ENCODE peak calls at places on chromosomes 5 and 9, in seven cellular contexts. One of them, this sample, is unnamed.

GRCh38 chr9:122228191-122228905 is 409 bp downstream of the LHX6 start:
- DNase-seq in H9: no peak
- DNase-seq in CD4-positive, alpha-beta T cell: no peak
- DNase-seq in nephron progenitor cell: peak
- DNase-seq in activated naive CD4-positive, alpha-beta T cell treated with anti-CD3 and anti-CD28 coated beads for 36 hours: no peak
- DNase-seq in AG20443: no peak
- DNase-seq in AML-193: no peak
- DNase-seq in this sample: no peak

GRCh38 chr5:12592228-12592627 is 688.0 kb upstream of the CTNND2 start:
- DNase-seq in CD4-positive, alpha-beta T cell: no peak
- DNase-seq in AG20443: no peak
- DNase-seq in H9: no peak
- DNase-seq in AML-193: no peak
- DNase-seq in nephron progenitor cell: no peak
- DNase-seq in activated naive CD4-positive, alpha-beta T cell treated with anti-CD3 and anti-CD28 coated beads for 36 hours: no peak
- DNase-seq in this sample: no peak

GRCh38 chr9:117516676-117517632 is 102.1 kb upstream of the ASTN2 start:
- DNase-seq in AG20443: no peak
- DNase-seq in nephron progenitor cell: no peak
- DNase-seq in CD4-positive, alpha-beta T cell: no peak
- DNase-seq in H9: no peak
- DNase-seq in AML-193: no peak
- DNase-seq in activated naive CD4-positive, alpha-beta T cell treated with anti-CD3 and anti-CD28 coated beads for 36 hours: no peak
- DNase-seq in this sample: no peak

GRCh38 chr5:123209163-123210013 is 120.3 kb downstream of the PRDM6 start:
- DNase-seq in AG20443: peak
- DNase-seq in nephron progenitor cell: no peak
- DNase-seq in H9: no peak
- DNase-seq in activated naive CD4-positive, alpha-beta T cell treated with anti-CD3 and anti-CD28 coated beads for 36 hours: no peak
- DNase-seq in AML-193: no peak
- DNase-seq in CD4-positive, alpha-beta T cell: no peak
- DNase-seq in this sample: no peak

GRCh38 chr5:5474961-5475360 is 52.5 kb downstream of the ICE1 start:
- DNase-seq in nephron progenitor cell: no peak
- DNase-seq in CD4-positive, alpha-beta T cell: no peak
- DNase-seq in AG20443: no peak
- DNase-seq in H9: no peak
- DNase-seq in activated naive CD4-positive, alpha-beta T cell treated with anti-CD3 and anti-CD28 coated beads for 36 hours: no peak
- DNase-seq in AML-193: no peak
- DNase-seq in this sample: no peak

GRCh38 chr9:128893354-128893753 is 11.4 kb downstream of the LRRC8A start:
- DNase-seq in nephron progenitor cell: no peak
- DNase-seq in activated naive CD4-positive, alpha-beta T cell treated with anti-CD3 and anti-CD28 coated beads for 36 hours: no peak
- DNase-seq in AML-193: no peak
- DNase-seq in AG20443: no peak
- DNase-seq in CD4-positive, alpha-beta T cell: no peak
- DNase-seq in H9: no peak
- DNase-seq in this sample: no peak

GRCh38 chr5:157072508-157072907 is 13.6 kb upstream of the HAVCR1 start:
- DNase-seq in H9: no peak
- DNase-seq in AG20443: no peak
- DNase-seq in CD4-positive, alpha-beta T cell: no peak
- DNase-seq in AML-193: no peak
- DNase-seq in nephron progenitor cell: no peak
- DNase-seq in activated naive CD4-positive, alpha-beta T cell treated with anti-CD3 and anti-CD28 coated beads for 36 hours: no peak
- DNase-seq in this sample: no peak

GRCh38 chr5:1930501-1930879 is 47.8 kb upstream of the IRX4 start:
- DNase-seq in AG20443: no peak
- DNase-seq in CD4-positive, alpha-beta T cell: no peak
- DNase-seq in AML-193: no peak
- DNase-seq in activated naive CD4-positive, alpha-beta T cell treated with anti-CD3 and anti-CD28 coated beads for 36 hours: no peak
- DNase-seq in H9: no peak
- DNase-seq in nephron progenitor cell: no peak
- DNase-seq in this sample: no peak

GRCh38 chr9:32603914-32604852 is 31.2 kb upstream of the NDUFB6 start:
- DNase-seq in AG20443: no peak
- DNase-seq in AML-193: no peak
- DNase-seq in H9: no peak
- DNase-seq in CD4-positive, alpha-beta T cell: no peak
- DNase-seq in nephron progenitor cell: no peak
- DNase-seq in activated naive CD4-positive, alpha-beta T cell treated with anti-CD3 and anti-CD28 coated beads for 36 hours: no peak
- DNase-seq in this sample: no peak

GRCh38 chr9:101037433-101037832 is 8.9 kb downstream of the PLPPR1 start:
- DNase-seq in activated naive CD4-positive, alpha-beta T cell treated with anti-CD3 and anti-CD28 coated beads for 36 hours: no peak
- DNase-seq in AG20443: no peak
- DNase-seq in nephron progenitor cell: no peak
- DNase-seq in CD4-positive, alpha-beta T cell: no peak
- DNase-seq in AML-193: no peak
- DNase-seq in H9: no peak
- DNase-seq in this sample: no peak

GRCh38 chr5:40141418-40141817 is 538.3 kb upstream of the PTGER4 start:
- DNase-seq in H9: no peak
- DNase-seq in AG20443: no peak
- DNase-seq in CD4-positive, alpha-beta T cell: no peak
- DNase-seq in AML-193: no peak
- DNase-seq in activated naive CD4-positive, alpha-beta T cell treated with anti-CD3 and anti-CD28 coated beads for 36 hours: no peak
- DNase-seq in nephron progenitor cell: no peak
- DNase-seq in this sample: no peak

GRCh38 chr9:88916875-88917274 is 74.4 kb upstream of the S1PR3 start:
- DNase-seq in activated naive CD4-positive, alpha-beta T cell treated with anti-CD3 and anti-CD28 coated beads for 36 hours: no peak
- DNase-seq in CD4-positive, alpha-beta T cell: no peak
- DNase-seq in AG20443: no peak
- DNase-seq in AML-193: no peak
- DNase-seq in nephron progenitor cell: no peak
- DNase-seq in H9: no peak
- DNase-seq in this sample: no peak

GRCh38 chr9:132622144-132622543 is 39.7 kb downstream of the BARHL1 start:
- DNase-seq in AG20443: no peak
- DNase-seq in AML-193: no peak
- DNase-seq in activated naive CD4-positive, alpha-beta T cell treated with anti-CD3 and anti-CD28 coated beads for 36 hours: no peak
- DNase-seq in H9: no peak
- DNase-seq in CD4-positive, alpha-beta T cell: no peak
- DNase-seq in nephron progenitor cell: no peak
- DNase-seq in this sample: no peak

GRCh38 chr5:72871358-72872024 is 55.0 kb downstream of the TNPO1 start:
- DNase-seq in AML-193: no peak
- DNase-seq in nephron progenitor cell: no peak
- DNase-seq in H9: no peak
- DNase-seq in CD4-positive, alpha-beta T cell: no peak
- DNase-seq in activated naive CD4-positive, alpha-beta T cell treated with anti-CD3 and anti-CD28 coated beads for 36 hours: no peak
- DNase-seq in AG20443: no peak
- DNase-seq in this sample: no peak

GRCh38 chr5:57447656-57448055 is 35.0 kb downstream of the ACTBL2 start:
- DNase-seq in activated naive CD4-positive, alpha-beta T cell treated with anti-CD3 and anti-CD28 coated beads for 36 hours: no peak
- DNase-seq in H9: no peak
- DNase-seq in CD4-positive, alpha-beta T cell: no peak
- DNase-seq in nephron progenitor cell: no peak
- DNase-seq in AML-193: no peak
- DNase-seq in AG20443: peak
- DNase-seq in this sample: no peak

GRCh38 chr9:98401140-98402025 is 145.9 kb upstream of the TBC1D2 start:
- DNase-seq in AG20443: no peak
- DNase-seq in CD4-positive, alpha-beta T cell: no peak
- DNase-seq in activated naive CD4-positive, alpha-beta T cell treated with anti-CD3 and anti-CD28 coated beads for 36 hours: no peak
- DNase-seq in H9: no peak
- DNase-seq in nephron progenitor cell: no peak
- DNase-seq in AML-193: no peak
- DNase-seq in this sample: no peak

GRCh38 chr9:84791608-84792007 is 122.1 kb downstream of the NTRK2 start:
- DNase-seq in CD4-positive, alpha-beta T cell: no peak
- DNase-seq in AML-193: no peak
- DNase-seq in AG20443: no peak
- DNase-seq in nephron progenitor cell: no peak
- DNase-seq in activated naive CD4-positive, alpha-beta T cell treated with anti-CD3 and anti-CD28 coated beads for 36 hours: no peak
- DNase-seq in H9: no peak
- DNase-seq in this sample: no peak

GRCh38 chr9:94922098-94922607 is 195.7 kb downstream of the AOPEP start:
- DNase-seq in activated naive CD4-positive, alpha-beta T cell treated with anti-CD3 and anti-CD28 coated beads for 36 hours: no peak
- DNase-seq in AG20443: peak
- DNase-seq in CD4-positive, alpha-beta T cell: no peak
- DNase-seq in H9: no peak
- DNase-seq in AML-193: no peak
- DNase-seq in nephron progenitor cell: no peak
- DNase-seq in this sample: peak

GRCh38 chr5:132099905-132100304 is 26.3 kb downstream of the CSF2 start:
- DNase-seq in AG20443: no peak
- DNase-seq in activated naive CD4-positive, alpha-beta T cell treated with anti-CD3 and anti-CD28 coated beads for 36 hours: no peak
- DNase-seq in CD4-positive, alpha-beta T cell: no peak
- DNase-seq in H9: no peak
- DNase-seq in AML-193: no peak
- DNase-seq in nephron progenitor cell: no peak
- DNase-seq in this sample: no peak

GRCh38 chr9:127754099-127754760 is 19.1 kb upstream of the TOR2A start:
- DNase-seq in AG20443: peak
- DNase-seq in AML-193: no peak
- DNase-seq in H9: peak
- DNase-seq in activated naive CD4-positive, alpha-beta T cell treated with anti-CD3 and anti-CD28 coated beads for 36 hours: no peak
- DNase-seq in CD4-positive, alpha-beta T cell: no peak
- DNase-seq in nephron progenitor cell: peak
- DNase-seq in this sample: no peak

GRCh38 chr5:160475864-160476438 is 54.3 kb downstream of the PTTG1 start:
- DNase-seq in AG20443: no peak
- DNase-seq in activated naive CD4-positive, alpha-beta T cell treated with anti-CD3 and anti-CD28 coated beads for 36 hours: no peak
- DNase-seq in CD4-positive, alpha-beta T cell: no peak
- DNase-seq in nephron progenitor cell: no peak
- DNase-seq in H9: no peak
- DNase-seq in AML-193: no peak
- DNase-seq in this sample: no peak

GRCh38 chr5:161934486-161934885 is 86.6 kb downstream of the GABRA1 start:
- DNase-seq in nephron progenitor cell: no peak
- DNase-seq in activated naive CD4-positive, alpha-beta T cell treated with anti-CD3 and anti-CD28 coated beads for 36 hours: no peak
- DNase-seq in CD4-positive, alpha-beta T cell: no peak
- DNase-seq in H9: no peak
- DNase-seq in AML-193: no peak
- DNase-seq in AG20443: no peak
- DNase-seq in this sample: no peak

GRCh38 chr9:69376651-69377050 is 51.6 kb downstream of the ENTREP1 start:
- DNase-seq in H9: no peak
- DNase-seq in activated naive CD4-positive, alpha-beta T cell treated with anti-CD3 and anti-CD28 coated beads for 36 hours: no peak
- DNase-seq in nephron progenitor cell: no peak
- DNase-seq in AG20443: peak
- DNase-seq in CD4-positive, alpha-beta T cell: no peak
- DNase-seq in AML-193: no peak
- DNase-seq in this sample: peak

GRCh38 chr9:129172816-129173215 is 5.2 kb downstream of the IER5L start:
- DNase-seq in activated naive CD4-positive, alpha-beta T cell treated with anti-CD3 and anti-CD28 coated beads for 36 hours: no peak
- DNase-seq in AG20443: no peak
- DNase-seq in nephron progenitor cell: no peak
- DNase-seq in CD4-positive, alpha-beta T cell: no peak
- DNase-seq in H9: no peak
- DNase-seq in AML-193: no peak
- DNase-seq in this sample: no peak

GRCh38 chr9:32378496-32378895 is 5.9 kb upstream of the ACO1 start:
- DNase-seq in AG20443: peak
- DNase-seq in nephron progenitor cell: peak
- DNase-seq in AML-193: peak
- DNase-seq in activated naive CD4-positive, alpha-beta T cell treated with anti-CD3 and anti-CD28 coated beads for 36 hours: peak
- DNase-seq in H9: peak
- DNase-seq in CD4-positive, alpha-beta T cell: no peak
- DNase-seq in this sample: peak

GRCh38 chr5:34495178-34495577 is 160.9 kb upstream of the RAI14 start:
- DNase-seq in nephron progenitor cell: no peak
- DNase-seq in activated naive CD4-positive, alpha-beta T cell treated with anti-CD3 and anti-CD28 coated beads for 36 hours: no peak
- DNase-seq in CD4-positive, alpha-beta T cell: no peak
- DNase-seq in AML-193: no peak
- DNase-seq in AG20443: no peak
- DNase-seq in H9: no peak
- DNase-seq in this sample: no peak

GRCh38 chr5:149147673-149148072 is 6.4 kb downstream of the ABLIM3 start:
- DNase-seq in AG20443: no peak
- DNase-seq in H9: no peak
- DNase-seq in CD4-positive, alpha-beta T cell: no peak
- DNase-seq in activated naive CD4-positive, alpha-beta T cell treated with anti-CD3 and anti-CD28 coated beads for 36 hours: no peak
- DNase-seq in AML-193: no peak
- DNase-seq in nephron progenitor cell: no peak
- DNase-seq in this sample: no peak

GRCh38 chr5:27308151-27308550 is 269.8 kb upstream of the CDH9 start:
- DNase-seq in CD4-positive, alpha-beta T cell: no peak
- DNase-seq in AG20443: no peak
- DNase-seq in H9: no peak
- DNase-seq in AML-193: no peak
- DNase-seq in activated naive CD4-positive, alpha-beta T cell treated with anti-CD3 and anti-CD28 coated beads for 36 hours: no peak
- DNase-seq in nephron progenitor cell: no peak
- DNase-seq in this sample: no peak

GRCh38 chr5:127643607-127644006 is 5.3 kb upstream of the CTXN3 start:
- DNase-seq in AG20443: no peak
- DNase-seq in nephron progenitor cell: no peak
- DNase-seq in AML-193: no peak
- DNase-seq in H9: no peak
- DNase-seq in activated naive CD4-positive, alpha-beta T cell treated with anti-CD3 and anti-CD28 coated beads for 36 hours: no peak
- DNase-seq in CD4-positive, alpha-beta T cell: no peak
- DNase-seq in this sample: no peak

GRCh38 chr5:55360190-55360589 is 52.4 kb downstream of the MTREX start:
- DNase-seq in CD4-positive, alpha-beta T cell: no peak
- DNase-seq in H9: no peak
- DNase-seq in AG20443: no peak
- DNase-seq in nephron progenitor cell: no peak
- DNase-seq in AML-193: no peak
- DNase-seq in activated naive CD4-positive, alpha-beta T cell treated with anti-CD3 and anti-CD28 coated beads for 36 hours: no peak
- DNase-seq in this sample: no peak

GRCh38 chr5:140388052-140388451 is 13.6 kb upstream of the ANKHD1 start:
- DNase-seq in nephron progenitor cell: no peak
- DNase-seq in CD4-positive, alpha-beta T cell: no peak
- DNase-seq in AML-193: no peak
- DNase-seq in H9: no peak
- DNase-seq in activated naive CD4-positive, alpha-beta T cell treated with anti-CD3 and anti-CD28 coated beads for 36 hours: no peak
- DNase-seq in AG20443: no peak
- DNase-seq in this sample: no peak